ENCODE peak calls at places on chromosomes 4 and X, in seven cellular contexts. One of them, this sample, is unnamed.

GRCh38 chrX:51144828-51145442 is 187.7 kb upstream of the NUDT10 start:
- DNase-seq in NCI-H2081 treated with DMSO at 0.1 percent for 48 hours: no peak
- DNase-seq in progenitor cell of endocrine pancreas: peak
- DNase-seq in activated T-cell treated with anti-CD3 and anti-CD28 coated beads for 4 hours: no peak
- DNase-seq in NCI-H1436: peak
- DNase-seq in ascending aorta: no peak
- DNase-seq in endothelial cell: peak
- DNase-seq in this sample: peak

GRCh38 chr4:120202222-120202621 is 135.6 kb upstream of the MAD2L1 start:
- DNase-seq in NCI-H2081 treated with DMSO at 0.1 percent for 48 hours: no peak
- DNase-seq in endothelial cell: no peak
- DNase-seq in activated T-cell treated with anti-CD3 and anti-CD28 coated beads for 4 hours: no peak
- DNase-seq in progenitor cell of endocrine pancreas: no peak
- DNase-seq in ascending aorta: no peak
- DNase-seq in NCI-H1436: no peak
- DNase-seq in this sample: no peak

GRCh38 chr4:76535603-76536380 is 100.8 kb downstream of the SHROOM3 start:
- DNase-seq in ascending aorta: no peak
- DNase-seq in NCI-H1436: no peak
- DNase-seq in endothelial cell: no peak
- DNase-seq in activated T-cell treated with anti-CD3 and anti-CD28 coated beads for 4 hours: no peak
- DNase-seq in NCI-H2081 treated with DMSO at 0.1 percent for 48 hours: no peak
- DNase-seq in progenitor cell of endocrine pancreas: no peak
- DNase-seq in this sample: no peak

GRCh38 chr4:183348706-183349659 is 26.8 kb upstream of the CLDN24 start:
- DNase-seq in progenitor cell of endocrine pancreas: no peak
- DNase-seq in endothelial cell: no peak
- DNase-seq in ascending aorta: no peak
- DNase-seq in NCI-H1436: no peak
- DNase-seq in NCI-H2081 treated with DMSO at 0.1 percent for 48 hours: no peak
- DNase-seq in activated T-cell treated with anti-CD3 and anti-CD28 coated beads for 4 hours: no peak
- DNase-seq in this sample: peak

GRCh38 chr4:89254847-89255246 is 52.8 kb downstream of the GPRIN3 start:
- DNase-seq in activated T-cell treated with anti-CD3 and anti-CD28 coated beads for 4 hours: peak
- DNase-seq in NCI-H1436: no peak
- DNase-seq in progenitor cell of endocrine pancreas: no peak
- DNase-seq in NCI-H2081 treated with DMSO at 0.1 percent for 48 hours: no peak
- DNase-seq in endothelial cell: peak
- DNase-seq in ascending aorta: no peak
- DNase-seq in this sample: peak

GRCh38 chr4:89056953-89057398 is at the start of gene FAM13A:
- DNase-seq in ascending aorta: peak
- DNase-seq in activated T-cell treated with anti-CD3 and anti-CD28 coated beads for 4 hours: no peak
- DNase-seq in endothelial cell: peak
- DNase-seq in NCI-H2081 treated with DMSO at 0.1 percent for 48 hours: peak
- DNase-seq in progenitor cell of endocrine pancreas: peak
- DNase-seq in NCI-H1436: peak
- DNase-seq in this sample: no peak

GRCh38 chrX:32894679-32895078 is 316.7 kb downstream of the DMD start:
- DNase-seq in ascending aorta: no peak
- DNase-seq in NCI-H1436: no peak
- DNase-seq in NCI-H2081 treated with DMSO at 0.1 percent for 48 hours: no peak
- DNase-seq in endothelial cell: no peak
- DNase-seq in progenitor cell of endocrine pancreas: no peak
- DNase-seq in activated T-cell treated with anti-CD3 and anti-CD28 coated beads for 4 hours: no peak
- DNase-seq in this sample: no peak

GRCh38 chrX:26783512-26784225 is 567.7 kb downstream of the MAGEB5 start:
- DNase-seq in NCI-H2081 treated with DMSO at 0.1 percent for 48 hours: no peak
- DNase-seq in activated T-cell treated with anti-CD3 and anti-CD28 coated beads for 4 hours: no peak
- DNase-seq in NCI-H1436: no peak
- DNase-seq in progenitor cell of endocrine pancreas: no peak
- DNase-seq in ascending aorta: no peak
- DNase-seq in endothelial cell: no peak
- DNase-seq in this sample: no peak

GRCh38 chrX:39905475-39905889 is 192.3 kb downstream of the BCOR start:
- DNase-seq in ascending aorta: no peak
- DNase-seq in endothelial cell: no peak
- DNase-seq in progenitor cell of endocrine pancreas: no peak
- DNase-seq in activated T-cell treated with anti-CD3 and anti-CD28 coated beads for 4 hours: no peak
- DNase-seq in NCI-H1436: no peak
- DNase-seq in NCI-H2081 treated with DMSO at 0.1 percent for 48 hours: no peak
- DNase-seq in this sample: no peak

GRCh38 chr4:151294833-151295496 is 18.0 kb downstream of the PRSS48 start:
- DNase-seq in NCI-H2081 treated with DMSO at 0.1 percent for 48 hours: no peak
- DNase-seq in activated T-cell treated with anti-CD3 and anti-CD28 coated beads for 4 hours: no peak
- DNase-seq in endothelial cell: no peak
- DNase-seq in ascending aorta: no peak
- DNase-seq in NCI-H1436: no peak
- DNase-seq in progenitor cell of endocrine pancreas: no peak
- DNase-seq in this sample: no peak

GRCh38 chrX:107940095-107940494 is 42.1 kb downstream of the TEX13B start:
- DNase-seq in progenitor cell of endocrine pancreas: no peak
- DNase-seq in ascending aorta: no peak
- DNase-seq in endothelial cell: no peak
- DNase-seq in NCI-H1436: no peak
- DNase-seq in activated T-cell treated with anti-CD3 and anti-CD28 coated beads for 4 hours: no peak
- DNase-seq in NCI-H2081 treated with DMSO at 0.1 percent for 48 hours: no peak
- DNase-seq in this sample: no peak

GRCh38 chr4:32589853-32590252 is 1869.7 kb downstream of the PCDH7 start:
- DNase-seq in NCI-H2081 treated with DMSO at 0.1 percent for 48 hours: no peak
- DNase-seq in ascending aorta: no peak
- DNase-seq in endothelial cell: no peak
- DNase-seq in activated T-cell treated with anti-CD3 and anti-CD28 coated beads for 4 hours: no peak
- DNase-seq in progenitor cell of endocrine pancreas: no peak
- DNase-seq in NCI-H1436: no peak
- DNase-seq in this sample: no peak

GRCh38 chr4:13642163-13642562 is 14.6 kb upstream of the BOD1L1 start:
- DNase-seq in endothelial cell: no peak
- DNase-seq in NCI-H1436: no peak
- DNase-seq in progenitor cell of endocrine pancreas: no peak
- DNase-seq in ascending aorta: no peak
- DNase-seq in activated T-cell treated with anti-CD3 and anti-CD28 coated beads for 4 hours: no peak
- DNase-seq in NCI-H2081 treated with DMSO at 0.1 percent for 48 hours: no peak
- DNase-seq in this sample: no peak

GRCh38 chrX:107673933-107674479 is 45.7 kb downstream of the PRPS1 start:
- DNase-seq in activated T-cell treated with anti-CD3 and anti-CD28 coated beads for 4 hours: peak
- DNase-seq in NCI-H1436: peak
- DNase-seq in ascending aorta: peak
- DNase-seq in progenitor cell of endocrine pancreas: no peak
- DNase-seq in endothelial cell: no peak
- DNase-seq in NCI-H2081 treated with DMSO at 0.1 percent for 48 hours: no peak
- DNase-seq in this sample: peak

GRCh38 chr4:3793545-3793944 is 27.4 kb downstream of the ADRA2C start:
- DNase-seq in ascending aorta: no peak
- DNase-seq in NCI-H1436: no peak
- DNase-seq in progenitor cell of endocrine pancreas: no peak
- DNase-seq in NCI-H2081 treated with DMSO at 0.1 percent for 48 hours: no peak
- DNase-seq in endothelial cell: no peak
- DNase-seq in activated T-cell treated with anti-CD3 and anti-CD28 coated beads for 4 hours: no peak
- DNase-seq in this sample: no peak

GRCh38 chr4:141569141-141569540 is 67.2 kb upstream of the IL15 start:
- DNase-seq in NCI-H2081 treated with DMSO at 0.1 percent for 48 hours: no peak
- DNase-seq in endothelial cell: no peak
- DNase-seq in progenitor cell of endocrine pancreas: no peak
- DNase-seq in NCI-H1436: no peak
- DNase-seq in activated T-cell treated with anti-CD3 and anti-CD28 coated beads for 4 hours: no peak
- DNase-seq in ascending aorta: no peak
- DNase-seq in this sample: no peak

GRCh38 chr4:63063765-63064164 is 1345.5 kb downstream of the TECRL start:
- DNase-seq in progenitor cell of endocrine pancreas: no peak
- DNase-seq in NCI-H2081 treated with DMSO at 0.1 percent for 48 hours: no peak
- DNase-seq in ascending aorta: no peak
- DNase-seq in endothelial cell: no peak
- DNase-seq in NCI-H1436: no peak
- DNase-seq in activated T-cell treated with anti-CD3 and anti-CD28 coated beads for 4 hours: no peak
- DNase-seq in this sample: no peak

GRCh38 chrX:134948333-134949241 is 42.2 kb upstream of the SMIM10 start:
- DNase-seq in NCI-H1436: no peak
- DNase-seq in endothelial cell: no peak
- DNase-seq in NCI-H2081 treated with DMSO at 0.1 percent for 48 hours: no peak
- DNase-seq in ascending aorta: no peak
- DNase-seq in activated T-cell treated with anti-CD3 and anti-CD28 coated beads for 4 hours: no peak
- DNase-seq in progenitor cell of endocrine pancreas: no peak
- DNase-seq in this sample: no peak

GRCh38 chr4:117983541-117984451 is 50.5 kb upstream of the NDST3 start:
- DNase-seq in progenitor cell of endocrine pancreas: no peak
- DNase-seq in activated T-cell treated with anti-CD3 and anti-CD28 coated beads for 4 hours: no peak
- DNase-seq in NCI-H1436: no peak
- DNase-seq in NCI-H2081 treated with DMSO at 0.1 percent for 48 hours: no peak
- DNase-seq in ascending aorta: no peak
- DNase-seq in endothelial cell: no peak
- DNase-seq in this sample: no peak

GRCh38 chr4:183610613-183611012 is 48.4 kb downstream of the RWDD4 start:
- DNase-seq in ascending aorta: no peak
- DNase-seq in NCI-H2081 treated with DMSO at 0.1 percent for 48 hours: no peak
- DNase-seq in NCI-H1436: no peak
- DNase-seq in activated T-cell treated with anti-CD3 and anti-CD28 coated beads for 4 hours: no peak
- DNase-seq in endothelial cell: no peak
- DNase-seq in progenitor cell of endocrine pancreas: no peak
- DNase-seq in this sample: no peak

GRCh38 chr4:77073981-77074865 is 1.6 kb downstream of the CCNI start:
- DNase-seq in NCI-H1436: peak
- DNase-seq in NCI-H2081 treated with DMSO at 0.1 percent for 48 hours: no peak
- DNase-seq in progenitor cell of endocrine pancreas: no peak
- DNase-seq in endothelial cell: no peak
- DNase-seq in ascending aorta: no peak
- DNase-seq in activated T-cell treated with anti-CD3 and anti-CD28 coated beads for 4 hours: no peak
- DNase-seq in this sample: no peak

GRCh38 chr4:125323547-125324100 is 8.9 kb downstream of the FAT4 start:
- DNase-seq in endothelial cell: no peak
- DNase-seq in ascending aorta: no peak
- DNase-seq in NCI-H1436: no peak
- DNase-seq in activated T-cell treated with anti-CD3 and anti-CD28 coated beads for 4 hours: no peak
- DNase-seq in NCI-H2081 treated with DMSO at 0.1 percent for 48 hours: no peak
- DNase-seq in progenitor cell of endocrine pancreas: no peak
- DNase-seq in this sample: no peak

GRCh38 chrX:151871244-151871643 is 41.4 kb upstream of the MAGEA4 start:
- DNase-seq in NCI-H1436: no peak
- DNase-seq in progenitor cell of endocrine pancreas: no peak
- DNase-seq in activated T-cell treated with anti-CD3 and anti-CD28 coated beads for 4 hours: no peak
- DNase-seq in ascending aorta: no peak
- DNase-seq in endothelial cell: no peak
- DNase-seq in NCI-H2081 treated with DMSO at 0.1 percent for 48 hours: no peak
- DNase-seq in this sample: no peak

GRCh38 chrX:19814778-19815177 is 72.6 kb downstream of the SH3KBP1 start:
- DNase-seq in activated T-cell treated with anti-CD3 and anti-CD28 coated beads for 4 hours: no peak
- DNase-seq in progenitor cell of endocrine pancreas: no peak
- DNase-seq in endothelial cell: no peak
- DNase-seq in NCI-H2081 treated with DMSO at 0.1 percent for 48 hours: no peak
- DNase-seq in NCI-H1436: no peak
- DNase-seq in ascending aorta: no peak
- DNase-seq in this sample: no peak

GRCh38 chr4:187478292-187479205 is 517.0 kb upstream of the ZFP42 start:
- DNase-seq in activated T-cell treated with anti-CD3 and anti-CD28 coated beads for 4 hours: no peak
- DNase-seq in NCI-H2081 treated with DMSO at 0.1 percent for 48 hours: no peak
- DNase-seq in progenitor cell of endocrine pancreas: no peak
- DNase-seq in endothelial cell: no peak
- DNase-seq in NCI-H1436: no peak
- DNase-seq in ascending aorta: no peak
- DNase-seq in this sample: no peak

GRCh38 chr4:66653937-66654336 is 891.4 kb downstream of the CENPC start:
- DNase-seq in endothelial cell: no peak
- DNase-seq in NCI-H1436: no peak
- DNase-seq in progenitor cell of endocrine pancreas: no peak
- DNase-seq in NCI-H2081 treated with DMSO at 0.1 percent for 48 hours: no peak
- DNase-seq in activated T-cell treated with anti-CD3 and anti-CD28 coated beads for 4 hours: no peak
- DNase-seq in ascending aorta: no peak
- DNase-seq in this sample: no peak

GRCh38 chr4:142846105-142846728 is at the start of gene INPP4B:
- DNase-seq in ascending aorta: no peak
- DNase-seq in endothelial cell: peak
- DNase-seq in progenitor cell of endocrine pancreas: peak
- DNase-seq in activated T-cell treated with anti-CD3 and anti-CD28 coated beads for 4 hours: peak
- DNase-seq in NCI-H1436: no peak
- DNase-seq in NCI-H2081 treated with DMSO at 0.1 percent for 48 hours: no peak
- DNase-seq in this sample: peak

GRCh38 chrX:3286196-3286920 is 60.1 kb downstream of the MXRA5 start:
- DNase-seq in activated T-cell treated with anti-CD3 and anti-CD28 coated beads for 4 hours: no peak
- DNase-seq in ascending aorta: no peak
- DNase-seq in progenitor cell of endocrine pancreas: no peak
- DNase-seq in NCI-H1436: no peak
- DNase-seq in endothelial cell: no peak
- DNase-seq in NCI-H2081 treated with DMSO at 0.1 percent for 48 hours: no peak
- DNase-seq in this sample: no peak

GRCh38 chr4:139841464-139842195 is 176.0 kb downstream of the MGST2 start:
- DNase-seq in NCI-H1436: peak
- DNase-seq in progenitor cell of endocrine pancreas: peak
- DNase-seq in NCI-H2081 treated with DMSO at 0.1 percent for 48 hours: peak
- DNase-seq in ascending aorta: no peak
- DNase-seq in activated T-cell treated with anti-CD3 and anti-CD28 coated beads for 4 hours: no peak
- DNase-seq in endothelial cell: no peak
- DNase-seq in this sample: no peak

GRCh38 chr4:153243464-153243863 is 39.2 kb downstream of the TRIM2 start:
- DNase-seq in NCI-H1436: no peak
- DNase-seq in endothelial cell: no peak
- DNase-seq in ascending aorta: no peak
- DNase-seq in NCI-H2081 treated with DMSO at 0.1 percent for 48 hours: no peak
- DNase-seq in activated T-cell treated with anti-CD3 and anti-CD28 coated beads for 4 hours: no peak
- DNase-seq in progenitor cell of endocrine pancreas: no peak
- DNase-seq in this sample: no peak

GRCh38 chr4:10117424-10118354 is 1.1 kb upstream of the WDR1 start:
- DNase-seq in NCI-H2081 treated with DMSO at 0.1 percent for 48 hours: no peak
- DNase-seq in activated T-cell treated with anti-CD3 and anti-CD28 coated beads for 4 hours: peak
- DNase-seq in progenitor cell of endocrine pancreas: no peak
- DNase-seq in ascending aorta: no peak
- DNase-seq in NCI-H1436: no peak
- DNase-seq in endothelial cell: no peak
- DNase-seq in this sample: peak

GRCh38 chrX:132664273-132664672 is 175.4 kb upstream of the MBNL3 start:
- DNase-seq in activated T-cell treated with anti-CD3 and anti-CD28 coated beads for 4 hours: no peak
- DNase-seq in endothelial cell: no peak
- DNase-seq in NCI-H2081 treated with DMSO at 0.1 percent for 48 hours: no peak
- DNase-seq in progenitor cell of endocrine pancreas: no peak
- DNase-seq in ascending aorta: no peak
- DNase-seq in NCI-H1436: no peak
- DNase-seq in this sample: no peak